ENCODE peak calls at places on chromosome 14, in five cellular contexts. P is AG08395, O is H54, N is aorta, X is GM20000. E is an unnamed sample.

GRCh38 chr14:67815573-67816235 is 686 bp downstream of the ZFYVE26 start:
- DNase-seq in P (peak), O (no peak), N (no peak), X (no peak), E (peak)

GRCh38 chr14:77217551-77217950 is 36.0 kb downstream of the TMEM63C start:
- DNase-seq in P (no peak), O (no peak), N (no peak), X (no peak), E (no peak)

GRCh38 chr14:61358812-61359211 is 37.4 kb downstream of the PRKCH start:
- DNase-seq in P (no peak), O (no peak), N (no peak), X (no peak), E (no peak)

GRCh38 chr14:24115451-24116110 is 832 bp upstream of the NRL start:
- DNase-seq in P (no peak), O (no peak), N (peak), X (no peak), E (no peak)

GRCh38 chr14:34233619-34234018 is 228.4 kb downstream of the SPTSSA start:
- DNase-seq in P (no peak), O (no peak), N (no peak), X (no peak), E (no peak)

GRCh38 chr14:67650694-67651093 is 23.7 kb downstream of the VTI1B start:
- DNase-seq in P (peak), O (no peak), N (no peak), X (no peak), E (peak)

GRCh38 chr14:56686416-56686815 is 106.8 kb downstream of the TMEM260 start:
- DNase-seq in P (no peak), O (no peak), N (no peak), X (no peak), E (no peak)

GRCh38 chr14:69398818-69399210 is 322 bp downstream of the SLC39A9 start:
- DNase-seq in P (no peak), O (no peak), N (no peak), X (no peak), E (no peak)

GRCh38 chr14:72975776-72976175 is 49.5 kb downstream of the DCAF4 start:
- DNase-seq in P (no peak), O (no peak), N (no peak), X (no peak), E (no peak)

GRCh38 chr14:96286251-96286650 is 30.2 kb downstream of the BDKRB1 start:
- DNase-seq in P (no peak), O (no peak), N (no peak), X (no peak), E (no peak)

GRCh38 chr14:52124791-52125661 is 56.2 kb upstream of the NID2 start:
- DNase-seq in P (peak), O (no peak), N (no peak), X (no peak), E (peak)

GRCh38 chr14:28982228-28982627 is 215.6 kb downstream of the FOXG1 start:
- DNase-seq in P (no peak), O (no peak), N (no peak), X (no peak), E (no peak)

GRCh38 chr14:98501335-98501734 is 770.7 kb downstream of the BCL11B start:
- DNase-seq in P (no peak), O (no peak), N (no peak), X (no peak), E (no peak)

GRCh38 chr14:93976477-93977057 is at the start of gene ASB2:
- DNase-seq in P (no peak), O (no peak), N (no peak), X (no peak), E (no peak)

GRCh38 chr14:79448922-79449321 is 762.4 kb downstream of the DIO2 start:
- DNase-seq in P (no peak), O (no peak), N (no peak), X (no peak), E (no peak)

GRCh38 chr14:49852351-49853157 is at the start of gene NEMF:
- DNase-seq in P (peak), O (peak), N (peak), X (peak), E (peak)

GRCh38 chr14:67168110-67168441 is 21.2 kb upstream of the GARIN2 start:
- DNase-seq in P (no peak), O (no peak), N (no peak), X (no peak), E (no peak)

GRCh38 chr14:101643651-101644050 is 82.4 kb downstream of the DIO3 start:
- DNase-seq in P (no peak), O (no peak), N (no peak), X (no peak), E (no peak)